ENCODE peak calls at places on chromosomes 11 and 22, in five cellular contexts. X, E, J, F and O are unnamed samples.

GRCh38 chr11:121206810-121207209 is 85.8 kb upstream of the SC5D start:
- ATAC-seq in X (no peak), J (no peak), F (no peak), E (no peak), O (no peak)

GRCh38 chr22:19689408-19689807 is 24.9 kb upstream of the SEPTIN5 start:
- ATAC-seq in J (peak; percentile 1), X (peak; percentile 20), F (no peak), E (no peak), O (no peak)

GRCh38 chr11:14029415-14029814 is 66.9 kb downstream of the SPON1 start:
- ATAC-seq in F (no peak), E (no peak), X (no peak), J (no peak), O (no peak)

GRCh38 chr11:104011031-104011430 is 25.4 kb upstream of the DDI1 start:
- ATAC-seq in E (no peak), X (no peak), F (no peak), J (no peak), O (no peak)

GRCh38 chr11:123176785-123177184 is 18.3 kb downstream of the CLMP start:
- ATAC-seq in J (no peak), F (no peak), E (peak; percentile 38), X (no peak), O (no peak)

GRCh38 chr11:63763506-63764200 is 4.9 kb downstream of the ZFTA start:
- ATAC-seq in X (no peak), J (no peak), F (no peak), E (no peak), O (peak; percentile 19)

GRCh38 chr11:14054708-14055107 is 92.2 kb downstream of the SPON1 start:
- ATAC-seq in J (no peak), X (no peak), F (peak; percentile 63), E (no peak), O (peak; percentile 53)

GRCh38 chr22:41758231-41758630 is 42.2 kb upstream of the CCDC134 start:
- ATAC-seq in J (peak; percentile 73), F (peak; percentile 46), E (no peak), X (no peak), O (no peak)

GRCh38 chr11:102421262-102421661 is 31.3 kb downstream of the TMEM123 start:
- ATAC-seq in F (no peak), J (no peak), X (no peak), E (peak; percentile 44), O (no peak)

GRCh38 chr11:28146123-28146751 is 38.0 kb downstream of the METTL15 start:
- ATAC-seq in X (no peak), E (peak; percentile 44), F (no peak), J (no peak), O (peak; percentile 58)

GRCh38 chr11:128451651-128452470 is 135.5 kb downstream of the ETS1 start:
- ATAC-seq in F (peak; percentile 73), J (no peak), X (peak; percentile 90), E (peak; percentile 49), O (peak; percentile 49)

GRCh38 chr11:12508151-12508740 is 130.9 kb downstream of the PARVA start:
- ATAC-seq in E (no peak), J (no peak), F (no peak), X (no peak), O (peak; percentile 82)

GRCh38 chr22:22410121-22410520 is 98.4 kb downstream of the ZNF280B start:
- ATAC-seq in J (peak; percentile 4), E (peak; percentile 96), X (no peak), F (peak; percentile 59), O (peak; percentile 36)

GRCh38 chr11:76236092-76237026 is 30.1 kb upstream of the WNT11 start:
- ATAC-seq in J (peak; percentile 71), F (peak; percentile 38), E (peak; percentile 17), X (peak; percentile 2), O (peak; percentile 29)

GRCh38 chr22:22884888-22885840 is 2.5 kb upstream of the IGLL5 start:
- ATAC-seq in J (no peak), X (no peak), F (no peak), E (no peak), O (no peak)

GRCh38 chr11:110486176-110486575 is 56.4 kb downstream of the FDX1 start:
- ATAC-seq in E (no peak), X (no peak), J (no peak), F (no peak), O (no peak)

GRCh38 chr11:106990322-106990721 is 28.0 kb downstream of the GUCY1A2 start:
- ATAC-seq in X (no peak), F (no peak), J (no peak), E (no peak), O (no peak)

GRCh38 chr22:27947461-27947860 is 28.4 kb upstream of the PITPNB start:
- ATAC-seq in J (no peak), E (no peak), F (no peak), X (no peak), O (no peak)

GRCh38 chr11:111835665-111836064 is 35.7 kb downstream of the ALG9 start:
- ATAC-seq in F (no peak), J (no peak), E (no peak), X (no peak), O (no peak)

GRCh38 chr11:73331138-73331916 is 23.3 kb downstream of the ARHGEF17 start:
- ATAC-seq in F (no peak), J (peak; percentile 26), E (no peak), X (peak; percentile 80), O (no peak)

GRCh38 chr11:102546427-102546826 is 15.9 kb upstream of the MMP7 start:
- ATAC-seq in J (no peak), X (no peak), E (peak; percentile 82), F (no peak), O (no peak)

GRCh38 chr22:29855611-29856181 is 17.6 kb upstream of the ASCC2 start:
- ATAC-seq in J (peak; percentile 44), F (no peak), X (peak; percentile 46), E (no peak), O (no peak)

GRCh38 chr11:92128026-92128425 is 96.6 kb upstream of the FAT3 start:
- ATAC-seq in X (no peak), E (no peak), J (no peak), F (no peak), O (no peak)

GRCh38 chr11:92136792-92137191 is 87.8 kb upstream of the FAT3 start:
- ATAC-seq in J (peak; percentile 43), F (no peak), X (peak; percentile 62), E (no peak), O (no peak)

GRCh38 chr11:92129811-92130210 is 94.8 kb upstream of the FAT3 start:
- ATAC-seq in J (no peak), X (no peak), E (no peak), F (no peak), O (no peak)

GRCh38 chr11:92130432-92130831 is 94.2 kb upstream of the FAT3 start:
- ATAC-seq in X (no peak), J (no peak), E (no peak), F (no peak), O (peak; percentile 47)

DNA sequence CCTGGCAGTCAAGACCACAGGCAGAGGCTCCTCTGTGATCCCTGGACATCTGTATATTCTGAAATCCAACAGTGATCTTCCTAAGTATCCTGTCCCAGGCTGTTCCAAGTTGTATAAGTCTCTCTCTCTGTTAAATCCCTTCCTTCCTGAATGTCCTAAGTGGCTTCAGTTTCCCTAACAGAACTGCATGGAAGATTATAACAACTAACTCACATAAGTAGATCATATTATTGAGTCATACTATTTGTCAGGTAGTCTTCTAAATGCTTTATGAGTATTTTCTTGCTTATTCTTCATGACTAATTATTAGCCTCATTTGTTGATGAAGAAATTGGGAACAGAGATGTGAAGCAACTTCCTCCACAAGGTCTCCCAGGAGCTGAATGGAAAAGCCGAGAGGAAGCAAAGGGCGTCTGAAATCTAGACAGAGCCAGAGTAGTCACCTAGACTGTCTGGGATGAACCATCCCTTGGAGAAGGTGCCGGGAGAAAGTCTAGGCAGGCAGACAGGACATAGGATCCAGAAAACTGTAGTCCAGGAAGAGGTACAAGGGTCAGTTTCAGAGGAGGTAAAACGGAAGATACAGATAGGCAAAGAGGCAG is 93.2 kb upstream of the FAT3 start:
- ATAC-seq in X (no peak), E (no peak), J (no peak), F (no peak), O (peak; percentile 66)
- TF ChIP-seq EP300 in X (no peak), E (no peak), J (no peak), F (no peak), O (no peak)

GRCh38 chr22:37823134-37823985 is at the start of gene GALR3:
- ATAC-seq in F (no peak), E (no peak), X (peak; percentile 2), J (no peak), O (no peak)

GRCh38 chr22:37820350-37820749 is 2.8 kb upstream of the GALR3 start:
- ATAC-seq in E (no peak), X (no peak), J (no peak), F (no peak), O (no peak)

GRCh38 chr22:37819100-37819433 is 4.1 kb upstream of the GALR3 start:
- ATAC-seq in J (no peak), F (no peak), E (no peak), X (no peak), O (no peak)

GRCh38 chr22:37824674-37825641 is 1.8 kb downstream of the GALR3 start:
- ATAC-seq in J (no peak), E (no peak), X (no peak), F (no peak), O (no peak)

GRCh38 chr22:37822079-37822833 is 926 bp upstream of the GALR3 start:
- ATAC-seq in F (no peak), J (no peak), E (no peak), X (peak; percentile 60), O (no peak)
- H3K27me3 ChIP-seq in F (peaks cover 4% of the 10 kb centered on the region), J (no peaks in the 10 kb centered on the region), E (no peaks in the 10 kb centered on the region), X (no peaks in the 10 kb centered on the region), O (peaks cover 65% of the 10 kb centered on the region)

GRCh38 chr11:34266090-34266912 is 91.5 kb downstream of the ABTB2 start:
- ATAC-seq in F (no peak), J (peak; percentile 34), E (no peak), X (peak; percentile 34), O (peak; percentile 73)
- TF ChIP-seq POLR2AphosphoS5 in F (no peak), J (no peak), E (no peak), X (no peak), O (peak; percentile 45)

GRCh38 chr11:96241351-96241841 is 101.6 kb downstream of the MAML2 start:
- ATAC-seq in X (peak; percentile 93), F (no peak), E (no peak), J (no peak), O (no peak)

GRCh38 chr11:96237759-96238158 is 105.2 kb downstream of the MAML2 start:
- ATAC-seq in J (no peak), E (no peak), F (no peak), X (peak; percentile 59), O (no peak)

GRCh38 chr11:96238563-96239166 is 104.3 kb downstream of the MAML2 start:
- ATAC-seq in F (no peak), J (no peak), X (no peak), E (no peak), O (no peak)

GRCh38 chr11:96242971-96243647 is 99.9 kb downstream of the MAML2 start:
- ATAC-seq in E (peak; percentile 93), F (peak; percentile 98), J (peak; percentile 96), X (peak; percentile 67), O (peak; percentile 98)

DNA sequence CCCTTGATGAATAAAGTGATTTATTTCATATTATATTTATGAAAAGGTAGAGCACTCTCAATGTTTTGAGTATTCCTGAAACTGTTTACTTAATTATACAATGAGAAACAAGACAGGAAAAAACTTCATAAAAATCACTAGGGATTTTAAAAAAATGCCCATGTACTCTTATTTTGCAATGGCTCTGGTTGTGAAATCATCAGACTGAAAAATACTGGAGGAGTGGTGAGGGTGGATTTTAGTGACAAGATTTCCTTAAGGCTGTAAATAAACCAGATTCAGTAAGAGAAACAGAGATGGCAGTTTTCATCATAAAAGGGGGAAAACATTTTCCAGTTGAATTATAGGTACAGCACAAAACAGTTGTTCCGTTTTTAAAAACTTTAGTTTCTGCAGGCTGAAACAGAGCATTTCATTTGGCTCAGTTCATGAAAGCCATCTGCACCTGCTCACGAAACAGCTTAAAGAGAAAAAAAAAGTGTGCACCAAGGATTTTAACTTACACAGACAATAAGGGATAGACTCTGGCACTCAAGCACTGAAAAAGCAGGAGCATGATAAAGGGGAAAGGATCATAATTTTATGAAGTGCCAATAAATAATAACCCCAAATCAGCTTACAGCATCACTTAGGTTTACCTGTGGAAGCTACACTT is 100.7 kb downstream of the MAML2 start:
- ATAC-seq in E (no peak), J (no peak), F (no peak), X (no peak), O (no peak)
- TF ChIP-seq EP300 in E (no peak), J (no peak), F (no peak), X (no peak), O (no peak)